ENCODE peak calls at places on chromosomes 16 and 17, in five cellular contexts. G is A549, U is K562, V is GM12878, B is SK-N-SH. C is an unnamed sample.

GRCh38 chr16:89343501-89344291 is 126.2 kb downstream of the ZNF778 start:
- DNase-seq in U (no peak), V (no peak), G (no peak), B (no peak), C (no peak)

GRCh38 chr17:81365148-81365600 is 30.1 kb upstream of the BAHCC1 start:
- DNase-seq in U (peak; percentile 62), G (no peak), B (no peak), V (no peak), C (no peak)

GRCh38 chr16:80233097-80233835 is 307.5 kb upstream of the DYNLRB2 start:
- DNase-seq in U (no peak), V (no peak), G (no peak), B (peak; percentile 44), C (peak; percentile 20)

GRCh38 chr16:78310990-78311561 is 211.6 kb downstream of the WWOX start:
- DNase-seq in V (no peak), B (peak; percentile 14), G (no peak), U (no peak), C (no peak)

GRCh38 chr16:1635070-1635469 is 22.9 kb downstream of the CRAMP1 start:
- DNase-seq in B (no peak), U (no peak), V (no peak), G (no peak), C (no peak)

GRCh38 chr17:4900231-4901107 is 1.1 kb downstream of the C17orf107 start:
- DNase-seq in U (no peak), V (no peak), B (no peak), G (no peak), C (no peak)

GRCh38 chr16:11556945-11557720 is 29.6 kb downstream of the LITAF start:
- DNase-seq in G (no peak), U (no peak), V (no peak), B (no peak), C (no peak)

GRCh38 chr16:71965223-71965622 is 35.0 kb downstream of the PKD1L3 start:
- DNase-seq in B (no peak), U (no peak), V (no peak), G (no peak), C (peak; percentile 24)

GRCh38 chr17:4304417-4305027 is 40.7 kb upstream of the ANKFY1 start:
- DNase-seq in V (no peak), U (peak; percentile 55), B (peak; percentile 68), G (peak; percentile 52), C (peak; percentile 41)

GRCh38 chr16:71972356-71972755 is 27.8 kb downstream of the PKD1L3 start:
- DNase-seq in V (no peak), U (no peak), B (no peak), G (no peak), C (no peak)

GRCh38 chr16:16025214-16025968 is 76.0 kb downstream of the ABCC1 start:
- DNase-seq in G (peak; percentile 64), U (no peak), V (no peak), B (no peak), C (no peak)

GRCh38 chr17:60077672-60078519 is 825 bp downstream of the HEATR6 start:
- DNase-seq in V (no peak), G (no peak), B (peak; percentile 28), U (peak; percentile 44), C (no peak)

GRCh38 chr16:65116216-65116615 is 5.6 kb downstream of the CDH11 start:
- DNase-seq in B (no peak), U (no peak), V (no peak), G (no peak), C (no peak)

GRCh38 chr17:45910667-45911066 is 16.3 kb downstream of the MAPT start:
- DNase-seq in B (no peak), U (no peak), V (no peak), G (no peak), C (no peak)

GRCh38 chr17:75241143-75241430 is 20.3 kb downstream of the GGA3 start:
- DNase-seq in B (no peak), G (no peak), V (no peak), U (no peak), C (no peak)

DNA sequence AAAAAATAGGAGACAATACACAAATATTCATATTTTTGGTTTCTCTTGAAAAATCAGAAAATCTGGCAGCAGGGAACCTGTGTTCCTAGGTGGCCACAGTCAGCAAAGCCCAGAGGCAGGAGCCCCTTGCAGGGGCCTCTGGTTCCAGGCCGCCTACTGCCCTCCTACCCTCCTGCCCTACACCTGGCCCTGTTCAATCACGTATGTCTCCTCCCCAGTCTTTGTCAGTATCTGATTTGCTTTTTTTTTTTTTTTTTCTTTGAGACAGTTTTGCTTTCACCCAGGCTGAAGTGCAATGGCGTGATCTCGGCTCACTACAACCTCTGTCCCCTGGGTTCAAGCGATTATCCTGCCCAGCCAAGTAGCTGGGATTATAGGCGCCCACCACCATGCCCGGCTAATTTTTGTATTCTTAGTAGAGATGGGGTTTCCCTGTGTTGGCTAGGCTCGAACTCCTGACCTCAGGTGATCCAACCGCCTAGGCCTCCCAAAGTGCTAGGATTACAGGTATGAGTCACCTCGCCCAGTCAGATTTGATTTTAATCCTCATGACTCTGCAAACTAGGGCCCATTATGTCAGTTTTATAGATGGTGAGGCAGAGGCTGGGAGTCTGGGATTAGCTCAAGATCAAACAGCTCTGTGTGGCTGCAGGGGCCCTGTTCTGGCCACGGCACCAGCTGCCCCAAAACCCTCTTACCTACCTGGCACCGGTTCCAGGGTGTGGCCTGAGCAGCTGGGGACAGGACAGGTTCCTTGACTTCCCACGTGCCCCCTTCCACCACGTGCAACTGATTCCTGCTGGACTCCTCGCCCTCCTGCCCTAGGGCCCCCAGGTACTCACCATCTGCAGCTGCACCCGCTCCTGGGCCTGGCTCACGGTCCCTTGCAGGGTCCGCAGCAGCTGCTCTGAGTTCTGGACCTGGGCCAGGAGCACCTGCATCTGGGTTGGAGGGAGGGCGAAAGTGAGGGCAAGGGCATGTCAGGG is 14.7 kb downstream of the RABEP2 start:
- DNase-seq in V (no peak), G (peak; percentile 55), B (no peak), U (no peak), C (no peak)
- TF ChIP-seq REST in V (no peak), G (no peak), B (no peak), U (no peak), C (no peak)

GRCh38 chr17:69450131-69450530 is 35.6 kb downstream of the MAP2K6 start:
- DNase-seq in U (no peak), V (no peak), B (no peak), G (no peak), C (no peak)

GRCh38 chr17:69451416-69452394 is 37.2 kb downstream of the MAP2K6 start:
- DNase-seq in G (no peak), U (no peak), B (peak; percentile 50), V (no peak), C (no peak)

GRCh38 chr17:69450857-69451410 is 36.4 kb downstream of the MAP2K6 start:
- DNase-seq in G (no peak), B (no peak), V (no peak), U (no peak), C (no peak)

GRCh38 chr17:69447726-69448125 is 33.2 kb downstream of the MAP2K6 start:
- DNase-seq in U (no peak), V (no peak), B (no peak), G (no peak), C (no peak)

GRCh38 chr17:69448431-69449102 is 34.1 kb downstream of the MAP2K6 start:
- DNase-seq in G (no peak), V (no peak), U (no peak), B (peak; percentile 40), C (no peak)
- TF ChIP-seq EP300 in G (no peak), V (no peak), U (no peak), B (no peak), C (no peak)

GRCh38 chr17:58046230-58047094 is 36.8 kb upstream of the DYNLL2 start:
- DNase-seq in V (no peak), B (no peak), U (no peak), G (no peak), C (no peak)
- TF ChIP-seq REST in V (no peak), B (no peak), U (no peak), G (no peak), C (no peak)

GRCh38 chr16:67163164-67163902 is 1.2 kb upstream of the HSF4 start:
- DNase-seq in U (no peak), V (no peak), G (no peak), B (peak; percentile 83), C (no peak)
- TF ChIP-seq EP300 in U (no peak), V (no peak), G (no peak), B (no peak), C (no peak)

GRCh38 chr17:21075739-21076085 is 32.9 kb upstream of the USP22 start:
- DNase-seq in G (no peak), V (no peak), U (no peak), B (no peak), C (no peak)

GRCh38 chr17:21078056-21078825 is 35.4 kb upstream of the USP22 start:
- DNase-seq in G (no peak), V (no peak), U (no peak), B (no peak), C (no peak)

GRCh38 chr17:21079196-21079595 is 36.4 kb upstream of the USP22 start:
- DNase-seq in U (no peak), G (no peak), V (no peak), B (no peak), C (no peak)

GRCh38 chr17:21077286-21077685 is 34.5 kb upstream of the USP22 start:
- DNase-seq in G (no peak), V (no peak), B (no peak), U (no peak), C (no peak)

DNA sequence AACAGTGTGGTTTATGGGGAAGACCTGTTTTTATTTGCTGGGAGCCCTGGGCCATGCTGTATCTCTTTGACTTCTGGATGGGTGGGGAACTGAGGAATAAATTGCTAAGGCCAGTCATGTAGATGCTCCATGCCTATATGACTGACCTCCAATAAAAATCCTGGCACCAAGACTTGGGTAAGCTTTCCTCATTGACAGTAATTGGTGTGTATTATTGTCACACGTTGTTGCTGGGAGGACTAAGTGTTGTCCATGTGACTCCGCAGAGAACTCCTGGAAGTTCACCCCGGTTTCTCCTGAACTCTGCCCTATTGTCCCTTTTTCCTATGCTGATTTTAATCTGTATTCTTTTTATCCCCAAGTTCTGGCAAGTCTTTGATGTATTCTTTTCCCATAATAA is 33.4 kb upstream of the USP22 start:
- DNase-seq in B (no peak), V (no peak), G (no peak), U (no peak), C (no peak)
- TF ChIP-seq REST in B (no peak), V (no peak), G (no peak), U (no peak), C (no peak)

DNA sequence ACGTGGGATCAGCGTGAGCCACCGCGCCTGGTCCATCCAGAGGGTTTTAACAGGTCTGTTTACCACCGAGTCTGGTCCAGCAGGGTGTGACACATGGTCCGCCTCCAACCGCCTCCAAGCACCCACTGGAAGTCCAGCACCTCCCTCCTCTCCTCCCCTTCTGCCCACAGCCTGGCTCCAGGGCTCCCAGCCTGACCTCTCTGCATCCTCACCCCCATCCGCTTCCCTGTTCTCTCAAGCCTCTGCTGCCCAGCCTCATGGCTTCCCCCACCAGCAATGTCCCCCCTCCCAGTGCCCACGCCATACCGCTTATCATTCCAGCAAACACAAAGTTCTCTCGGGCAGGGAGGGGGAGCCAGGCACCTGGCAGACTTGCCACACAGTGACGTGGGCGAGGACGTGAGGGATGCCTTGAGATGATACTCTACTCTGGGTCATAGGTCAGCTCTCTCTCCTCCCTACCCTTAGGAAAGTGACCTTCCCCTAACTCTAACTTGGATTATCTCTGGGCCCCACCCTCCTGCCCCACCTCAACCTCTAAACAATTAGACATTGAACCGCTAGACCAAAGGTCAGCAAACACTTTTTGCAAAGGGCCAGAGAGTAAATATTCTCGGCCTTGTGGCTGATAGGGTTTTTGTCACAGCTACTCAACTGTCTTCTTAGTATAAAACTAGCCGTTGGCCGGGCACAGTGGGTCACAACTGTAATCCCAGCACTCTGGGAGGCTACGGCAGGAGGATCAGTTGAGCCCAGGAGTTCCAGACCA is 23.1 kb downstream of the CDC42EP4 start:
- DNase-seq in G (peak; percentile 90), B (no peak), V (no peak), U (peak; percentile 75), C (peak; percentile 97)
- TF ChIP-seq EP300 in G (no peak), B (no peak), V (no peak), U (peak; percentile 54), C (no peak)